ENCODE peak calls at places on chromosome 18, in nine cellular contexts. H is WTC11; X is activated CD8-positive, alpha-beta T cell treated with anti-CD3 and anti-CD28 coated beads for 36 hours; F is heart right ventricle; K is ascending aorta; L is tibial artery; U is AG10803; A is astrocyte of the spinal cord; B is neural progenitor cell. E is an unnamed sample.

GRCh38 chr18:62587689-62588088 is 64.9 kb downstream of the ZCCHC2 start:
- DNase-seq in K (no peak), U (no peak), H (no peak), A (no peak), F (no peak), B (no peak), X (no peak), L (no peak), E (no peak)

GRCh38 chr18:13608791-13609552 is 117.4 kb downstream of the FAM210A start:
- DNase-seq in A (no peak), L (no peak), F (no peak), K (no peak), U (no peak), H (no peak), B (no peak), X (peak), E (no peak)

GRCh38 chr18:2704541-2704940 is 49.0 kb downstream of the SMCHD1 start:
- DNase-seq in K (no peak), B (no peak), X (no peak), L (no peak), U (no peak), A (no peak), F (no peak), H (no peak), E (no peak)

GRCh38 chr18:3485153-3486149 is 35.5 kb downstream of the TGIF1 start:
- DNase-seq in H (no peak), X (peak), F (no peak), U (no peak), B (no peak), A (no peak), K (no peak), L (no peak), E (no peak)

GRCh38 chr18:34033968-34034367 is 190.7 kb downstream of the NOL4 start:
- DNase-seq in U (no peak), H (no peak), K (no peak), A (no peak), X (no peak), L (no peak), B (no peak), F (no peak), E (no peak)

GRCh38 chr18:12737243-12737902 is 34.5 kb downstream of the PSMG2 start:
- DNase-seq in A (no peak), H (no peak), B (no peak), L (no peak), F (no peak), K (no peak), U (no peak), X (no peak), E (no peak)

GRCh38 chr18:55501594-55502345 is 86.2 kb downstream of the TCF4 start:
- DNase-seq in L (no peak), F (no peak), H (no peak), K (no peak), B (peak), X (no peak), U (no peak), A (peak), E (peak)

GRCh38 chr18:70154591-70155194 is 50.8 kb downstream of the RTTN start:
- DNase-seq in F (no peak), L (no peak), X (no peak), A (peak), K (no peak), B (no peak), H (no peak), U (peak), E (no peak)

GRCh38 chr18:31386683-31387082 is 10.1 kb downstream of the DSG4 start:
- DNase-seq in F (no peak), A (no peak), U (no peak), H (no peak), K (no peak), B (peak), X (no peak), L (no peak), E (no peak)

GRCh38 chr18:7855671-7856070 is 288.6 kb downstream of the PTPRM start:
- DNase-seq in K (no peak), A (no peak), L (no peak), F (no peak), B (no peak), U (peak), X (no peak), H (no peak), E (no peak)

GRCh38 chr18:9323750-9324445 is 10.7 kb upstream of the TWSG1 start:
- DNase-seq in X (no peak), L (no peak), B (no peak), A (peak), F (no peak), K (no peak), U (peak), H (no peak), E (no peak)

GRCh38 chr18:60172030-60172429 is 200.5 kb downstream of the MC4R start:
- DNase-seq in L (no peak), K (no peak), A (no peak), H (no peak), F (no peak), X (no peak), U (no peak), B (no peak), E (no peak)

GRCh38 chr18:5295231-5295920 is at the start of gene ZBTB14:
- DNase-seq in L (peak), H (peak), F (peak), A (peak), X (peak), B (peak), K (peak), U (peak), E (peak)

GRCh38 chr18:30139631-30140287 is 902.8 kb downstream of the DSC3 start:
- DNase-seq in X (no peak), L (no peak), K (no peak), A (no peak), F (no peak), U (no peak), H (no peak), B (no peak), E (no peak)

GRCh38 chr18:29003194-29003593 is 826.3 kb upstream of the CDH2 start:
- DNase-seq in A (no peak), X (no peak), B (no peak), F (no peak), H (no peak), L (no peak), K (no peak), U (no peak), E (no peak)

GRCh38 chr18:3595282-3596273 is 145.6 kb downstream of the TGIF1 start:
- DNase-seq in L (no peak), U (peak), K (peak), X (peak), H (no peak), B (no peak), F (no peak), A (peak), E (no peak)

GRCh38 chr18:48152549-48152948 is 222.1 kb upstream of the SMAD2 start:
- DNase-seq in U (peak), L (no peak), B (no peak), H (no peak), K (no peak), F (no peak), A (no peak), X (no peak), E (no peak)

GRCh38 chr18:12963069-12963468 is 15.3 kb downstream of the SEH1L start:
- DNase-seq in U (no peak), H (no peak), K (no peak), B (no peak), A (no peak), X (no peak), L (no peak), F (no peak), E (no peak)

GRCh38 chr18:61992923-61993322 is 100.1 kb upstream of the RNF152 start:
- DNase-seq in H (no peak), K (no peak), B (no peak), X (no peak), F (no peak), A (peak), L (no peak), U (peak), E (no peak)

GRCh38 chr18:79621501-79621900 is 58.1 kb upstream of the CTDP1 start:
- DNase-seq in A (no peak), U (no peak), K (no peak), L (no peak), H (no peak), B (no peak), F (no peak), X (no peak), E (no peak)

GRCh38 chr18:11666831-11667230 is 22.2 kb upstream of the GNAL start:
- DNase-seq in F (no peak), L (no peak), K (no peak), B (no peak), X (no peak), H (no peak), U (no peak), A (no peak), E (no peak)

GRCh38 chr18:57234346-57234745 is 87.5 kb downstream of the BOD1L2 start:
- DNase-seq in K (no peak), F (no peak), A (no peak), B (no peak), H (no peak), X (no peak), U (no peak), L (no peak), E (no peak)

GRCh38 chr18:13401404-13401803 is 182.8 kb downstream of the LDLRAD4 start:
- DNase-seq in X (peak), K (peak), B (no peak), U (no peak), F (no peak), A (no peak), L (no peak), H (no peak), E (no peak)

GRCh38 chr18:33702625-33703024 is 124.6 kb downstream of the ASXL3 start:
- DNase-seq in K (no peak), L (no peak), A (no peak), B (no peak), F (no peak), U (no peak), X (no peak), H (no peak), E (no peak)

GRCh38 chr18:69958422-69958821 is 10.7 kb upstream of the CD226 start:
- DNase-seq in A (no peak), F (no peak), L (no peak), H (no peak), X (peak), B (no peak), U (no peak), K (no peak), E (no peak)

GRCh38 chr18:42028232-42028832 is 73.3 kb downstream of the PIK3C3 start:
- DNase-seq in K (no peak), U (peak), L (no peak), F (no peak), A (peak), X (peak), B (peak), H (peak), E (peak)

GRCh38 chr18:53457068-53457467 is 767.4 kb downstream of the MBD2 start:
- DNase-seq in U (peak), A (peak), L (no peak), K (no peak), B (no peak), F (no peak), X (no peak), H (no peak), E (no peak)

GRCh38 chr18:4541588-4541987 is 86.5 kb upstream of the DLGAP1 start:
- DNase-seq in H (no peak), U (no peak), L (no peak), F (no peak), K (no peak), B (no peak), X (no peak), A (no peak), E (no peak)

GRCh38 chr18:37846996-37847395 is 281.4 kb upstream of the CELF4 start:
- DNase-seq in U (no peak), B (no peak), F (no peak), X (no peak), K (no peak), H (no peak), A (no peak), L (no peak), E (no peak)

GRCh38 chr18:51236225-51236624 is 38.7 kb upstream of the MEX3C start:
- DNase-seq in F (no peak), L (no peak), B (no peak), H (no peak), A (peak), U (no peak), X (peak), K (no peak), E (no peak)

GRCh38 chr18:9994701-9995100 is 80.9 kb downstream of the VAPA start:
- DNase-seq in X (no peak), B (no peak), F (no peak), L (no peak), U (no peak), A (no peak), K (no peak), H (no peak), E (no peak)

GRCh38 chr18:7754258-7754657 is 187.1 kb downstream of the PTPRM start:
- DNase-seq in L (no peak), F (no peak), X (no peak), H (no peak), A (no peak), U (no peak), K (no peak), B (no peak), E (no peak)

GRCh38 chr18:74139888-74140287 is 7.7 kb downstream of the FBXO15 start:
- DNase-seq in B (no peak), H (no peak), K (no peak), F (no peak), L (no peak), U (peak), X (peak), A (peak), E (no peak)

GRCh38 chr18:37962316-37962966 is 396.8 kb upstream of the CELF4 start:
- DNase-seq in B (peak), A (no peak), H (no peak), L (no peak), U (no peak), K (no peak), F (no peak), X (no peak), E (no peak)

GRCh38 chr18:48249841-48250240 is 159.3 kb downstream of the ZBTB7C start:
- DNase-seq in K (no peak), L (no peak), A (no peak), U (no peak), F (no peak), H (no peak), B (no peak), X (no peak), E (no peak)

GRCh38 chr18:37322497-37323035 is 243.0 kb downstream of the CELF4 start:
- DNase-seq in B (peak), L (no peak), F (no peak), K (no peak), H (peak), A (peak), X (peak), U (peak), E (peak)

GRCh38 chr18:21194871-21195771 is 46.9 kb upstream of the GREB1L start:
- DNase-seq in U (peak), L (no peak), A (peak), X (no peak), F (no peak), B (peak), K (no peak), H (no peak), E (no peak)

DNA sequence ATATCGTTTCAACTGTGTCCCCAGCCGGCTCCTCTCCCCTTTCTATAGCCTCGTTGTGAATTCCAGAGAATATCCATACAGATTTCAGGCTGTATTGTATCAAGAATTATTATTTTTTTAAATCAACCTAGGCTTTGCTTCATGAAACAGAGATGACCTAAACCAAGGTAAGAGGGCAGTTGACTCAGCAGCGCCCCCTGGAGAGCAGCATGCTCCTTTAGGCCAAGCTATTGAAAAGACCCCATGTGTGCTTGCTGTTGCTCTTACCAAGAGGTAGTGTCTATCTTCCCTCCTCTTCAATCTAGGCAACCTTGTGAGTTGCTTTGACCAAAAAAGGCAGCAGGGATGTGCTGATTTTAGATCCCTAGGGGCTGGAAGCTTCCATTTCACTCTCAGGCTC is 426.7 kb upstream of the SMIM21 start:
- DNase-seq in B (peak), F (no peak), L (no peak), H (peak), K (peak), U (no peak), A (no peak), X (peak), E (peak)
- TF ChIP-seq CTCF in B (peak), F (no peak), L (no peak), H (peak), K (no peak), U (peak), A (peak), X (peak), E (peak)

GRCh38 chr18:59008302-59008974 is 131.2 kb upstream of the SEC11C start:
- DNase-seq in K (no peak), A (peak), X (no peak), H (no peak), B (no peak), U (peak), L (no peak), F (no peak), E (no peak)

GRCh38 chr18:59002974-59003594 is 136.6 kb upstream of the SEC11C start:
- DNase-seq in A (no peak), L (no peak), H (no peak), F (no peak), X (no peak), U (no peak), K (no peak), B (no peak), E (no peak)

GRCh38 chr18:59005266-59005665 is 134.4 kb upstream of the SEC11C start:
- DNase-seq in B (no peak), U (peak), X (no peak), H (no peak), K (peak), L (peak), F (peak), A (peak), E (peak)

GRCh38 chr18:59009846-59010245 is 129.8 kb upstream of the SEC11C start:
- DNase-seq in X (no peak), H (no peak), F (no peak), L (no peak), K (no peak), A (no peak), U (no peak), B (no peak), E (no peak)

DNA sequence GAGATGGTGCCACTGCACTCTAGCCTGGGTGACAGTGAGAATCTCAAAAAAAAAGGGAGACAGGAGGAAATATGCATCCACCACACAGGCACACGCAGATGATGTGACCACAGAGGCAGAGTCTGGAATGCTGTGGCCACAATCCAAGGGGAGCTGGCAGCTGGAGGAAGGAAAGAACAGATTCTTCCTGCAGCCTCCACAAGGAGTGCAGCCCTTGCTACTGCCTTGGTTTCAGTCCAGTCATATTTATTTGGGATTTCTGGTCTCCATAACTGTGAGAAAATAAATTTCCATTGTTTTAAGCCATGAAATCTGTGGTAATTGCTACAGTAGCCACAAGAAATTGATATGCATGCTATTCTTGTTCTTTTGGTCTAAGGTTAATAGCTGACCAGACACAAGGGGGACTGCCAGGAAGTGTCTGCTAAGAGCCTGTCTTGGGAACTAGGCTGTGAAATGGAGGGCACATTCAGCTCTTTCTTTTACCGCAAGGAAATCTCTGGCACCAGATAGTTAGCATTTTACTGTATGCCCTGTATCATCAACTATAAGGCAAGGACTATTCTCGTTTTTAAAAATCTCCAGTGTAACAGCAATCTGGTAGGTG is 133.1 kb upstream of the SEC11C start:
- DNase-seq in H (no peak), K (peak), U (peak), A (peak), B (no peak), F (no peak), L (no peak), X (no peak), E (no peak)
- TF ChIP-seq CTCF in H (no peak), K (no peak), U (peak), A (no peak), B (no peak), F (no peak), L (no peak), X (no peak), E (no peak)

DNA sequence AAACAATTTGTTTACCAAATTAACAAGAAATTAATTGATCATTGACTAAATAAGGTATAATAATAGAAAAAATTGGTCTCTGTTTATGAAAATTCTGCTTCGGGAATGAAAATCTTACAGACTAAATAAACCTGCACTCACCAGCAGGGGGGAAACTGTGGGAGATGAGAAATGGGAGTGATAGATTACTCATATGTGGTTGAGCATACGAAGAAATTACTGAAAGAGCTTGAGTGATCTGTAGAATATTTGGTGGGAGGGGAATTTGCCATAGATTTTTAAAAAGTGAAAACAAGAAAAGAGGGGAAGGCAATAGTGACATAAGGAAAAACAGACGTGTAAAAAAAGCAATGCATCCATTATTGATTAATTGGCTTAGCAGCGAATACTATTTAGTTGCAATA is 2.2 kb downstream of the HMSD start:
- DNase-seq in K (no peak), F (no peak), U (peak), L (no peak), B (no peak), A (peak), X (peak), H (no peak), E (no peak)
- TF ChIP-seq CTCF in K (no peak), F (no peak), U (peak), L (no peak), B (no peak), A (peak), X (peak), H (no peak), E (no peak)

DNA sequence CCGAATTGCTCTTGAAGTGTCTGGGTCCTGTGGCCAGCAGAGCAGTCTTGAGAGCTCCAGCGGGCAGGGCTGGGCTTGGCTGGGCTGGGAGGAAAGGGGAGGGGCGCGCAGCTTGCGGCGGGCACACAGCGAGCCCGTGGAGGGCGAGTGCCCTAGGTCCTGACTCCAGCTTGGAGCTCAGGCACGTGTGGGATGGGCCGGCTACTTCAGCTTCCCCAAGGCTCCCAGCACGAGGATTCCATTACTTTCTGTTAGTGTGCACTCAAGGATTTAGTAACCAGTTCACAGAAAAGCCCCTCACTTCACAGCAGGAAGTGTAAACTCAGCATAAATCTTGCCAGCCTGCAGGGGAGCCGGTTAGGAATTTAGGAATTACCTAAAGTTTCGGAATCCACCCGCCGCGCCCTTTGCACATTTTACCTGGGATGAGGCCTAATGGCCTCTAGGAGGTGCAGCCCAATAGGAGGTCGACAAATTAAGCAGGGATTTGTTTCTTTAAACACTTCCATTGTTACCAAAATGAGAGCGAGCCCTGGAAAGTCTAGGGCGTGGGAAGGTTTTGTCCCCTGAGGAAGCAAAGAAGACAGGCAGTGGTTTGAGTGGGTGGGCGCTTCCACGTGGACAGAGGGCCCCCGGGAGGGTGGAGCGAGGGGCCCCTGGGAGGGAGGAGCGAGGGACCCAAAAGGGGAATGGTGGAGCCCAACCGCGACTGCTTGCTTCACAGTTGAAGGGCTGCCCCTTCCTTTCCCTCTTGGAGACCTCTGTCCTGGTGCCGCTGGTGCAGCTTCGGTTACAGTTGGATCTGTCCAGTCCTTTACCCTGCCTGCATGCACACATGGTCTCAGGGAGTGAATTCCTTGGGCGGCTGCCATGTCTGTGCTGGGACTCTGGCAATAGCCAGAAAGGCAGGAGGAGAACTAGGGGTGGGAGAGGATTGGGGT is 93.3 kb downstream of the CTAGE1 start:
- DNase-seq in K (peak), L (peak), A (peak), U (peak), X (peak), H (peak), F (peak), B (peak), E (peak)
- TF ChIP-seq CTCF in K (no peak), L (peak), A (peak), U (peak), X (no peak), H (no peak), F (peak), B (peak), E (peak)

E was measured in endothelial cell.